ENCODE peak calls at places on chromosomes 3 and 15, in six cellular contexts. L is Caco-2, X is A673, T is body of pancreas, J is foreskin fibroblast, B is esophagus squamous epithelium. R is an unnamed sample.

GRCh38 chr15:60328852-60329443 is 68.8 kb downstream of the ANXA2 start:
- DNase-seq in L (peak; percentile 16), X (peak; percentile 40), T (peak; percentile 22), J (peak; percentile 77), B (no peak), R (no peak)

GRCh38 chr3:177419904-177420601 is 222.8 kb upstream of the TBL1XR1 start:
- DNase-seq in L (no peak), X (no peak), T (no peak), J (peak; percentile 24), B (no peak), R (no peak)

GRCh38 chr3:170689218-170689874 is 103.5 kb upstream of the SLC7A14 start:
- DNase-seq in L (peak; percentile 47), X (peak; percentile 52), T (no peak), J (peak; percentile 93), B (no peak), R (peak; percentile 57)

GRCh38 chr3:19595884-19596283 is 338.1 kb downstream of the EFHB start:
- DNase-seq in L (no peak), X (no peak), T (no peak), J (no peak), B (no peak), R (no peak)

GRCh38 chr3:11438636-11439035 is 166.4 kb downstream of the ATG7 start:
- DNase-seq in L (no peak), X (no peak), T (no peak), J (no peak), B (no peak), R (no peak)

GRCh38 chr15:99502182-99502581 is 63.6 kb upstream of the MEF2A start:
- DNase-seq in L (no peak), X (no peak), T (no peak), J (no peak), B (no peak), R (no peak)

GRCh38 chr15:78808550-78808949 is 2.7 kb downstream of the ADAMTS7 start:
- DNase-seq in L (peak; percentile 20), X (peak; percentile 43), T (no peak), J (peak; percentile 77), B (no peak), R (no peak)

GRCh38 chr3:111954228-111954990 is 24.4 kb upstream of the ABHD10 start:
- DNase-seq in L (no peak), X (peak; percentile 91), T (no peak), J (peak; percentile 82), B (no peak), R (no peak)

GRCh38 chr15:63933522-63933921 is 99.8 kb upstream of the HERC1 start:
- DNase-seq in L (no peak), X (no peak), T (no peak), J (no peak), B (no peak), R (no peak)

GRCh38 chr3:46986782-46987484 is 7.5 kb downstream of the NBEAL2 start:
- DNase-seq in L (no peak), X (no peak), T (no peak), J (no peak), B (no peak), R (no peak)
- H3K4me3 ChIP-seq in L (no peak overlapping the region), X (no peak overlapping the region), T (no peak overlapping the region), J (no peak overlapping the region), B (no peak overlapping the region), R (no peak overlapping the region)

GRCh38 chr3:61848885-61849284 is 287.5 kb downstream of the PTPRG start:
- DNase-seq in L (no peak), X (peak; percentile 74), T (no peak), J (peak; percentile 78), B (no peak), R (peak; percentile 78)
- H3K4me3 ChIP-seq in L (no peak overlapping the region), X (no peak overlapping the region), T (no peak overlapping the region), J (no peak overlapping the region), B (no peak overlapping the region), R (no peak overlapping the region)

GRCh38 chr3:5191555-5192304 is 4.2 kb downstream of the EDEM1 start:
- DNase-seq in L (peak; percentile 40), X (no peak), T (no peak), J (no peak), B (no peak), R (no peak)
- H3K4me3 ChIP-seq in L (no peak overlapping the region), X (no peak overlapping the region), T (no peak overlapping the region), J (no peak overlapping the region), B (no peak overlapping the region), R (no peak overlapping the region)

GRCh38 chr3:154954750-154955149 is 125.4 kb upstream of the MME start:
- DNase-seq in L (no peak), X (peak; percentile 18), T (no peak), J (peak; percentile 74), B (no peak), R (no peak)

GRCh38 chr3:154952538-154952937 is 127.6 kb upstream of the MME start:
- DNase-seq in L (no peak), X (no peak), T (no peak), J (peak; percentile 60), B (no peak), R (no peak)

GRCh38 chr3:154955907-154956533 is 124.1 kb upstream of the MME start:
- DNase-seq in L (no peak), X (no peak), T (no peak), J (peak; percentile 17), B (no peak), R (no peak)

GRCh38 chr3:154956815-154957214 is 123.3 kb upstream of the MME start:
- DNase-seq in L (no peak), X (no peak), T (no peak), J (peak; percentile 33), B (no peak), R (peak; percentile 54)

GRCh38 chr3:154953538-154953937 is 126.6 kb upstream of the MME start:
- DNase-seq in L (no peak), X (no peak), T (no peak), J (peak; percentile 14), B (no peak), R (no peak)
- H3K4me3 ChIP-seq in L (no peak overlapping the region), X (no peak overlapping the region), T (no peak overlapping the region), J (no peak overlapping the region), B (no peak overlapping the region), R (no peak overlapping the region)

GRCh38 chr3:126977821-126978220 is 5.1 kb upstream of the PLXNA1 start:
- DNase-seq in L (no peak), X (no peak), T (no peak), J (no peak), B (no peak), R (no peak)
- H3K4me3 ChIP-seq in L (no peak overlapping the region), X (no peak overlapping the region), T (no peak overlapping the region), J (no peak overlapping the region), B (no peak overlapping the region), R (no peak overlapping the region)

R was measured in skeletal muscle cell.